ENCODE peak calls at places on chromosomes 4 and X, in seven cellular contexts. L, B, G, H, N, I and C are unnamed samples.

GRCh38 chrX:110081740-110082139 is 78.8 kb downstream of the TMEM164 start:
- DNase-seq in L (no peak), I (peak; percentile 32), G (peak; percentile 56), B (no peak), H (no peak), N (no peak), C (no peak)

GRCh38 chr4:112214397-112215264 is 17.0 kb upstream of the AP1AR start:
- DNase-seq in L (no peak), B (no peak), I (no peak), N (no peak), G (no peak), H (no peak), C (no peak)

GRCh38 chr4:4820264-4820663 is 39.2 kb upstream of the MSX1 start:
- DNase-seq in B (no peak), H (no peak), L (no peak), G (no peak), N (no peak), I (no peak), C (no peak)

GRCh38 chr4:3786196-3786869 is 20.1 kb downstream of the ADRA2C start:
- DNase-seq in G (no peak), B (no peak), L (no peak), I (peak; percentile 13), N (peak; percentile 65), H (no peak), C (peak; percentile 60)

GRCh38 chrX:53974529-53974928 is 69.7 kb downstream of the PHF8 start:
- DNase-seq in B (no peak), N (no peak), L (no peak), G (no peak), H (no peak), I (no peak), C (no peak)

GRCh38 chrX:85084770-85085393 is 81.2 kb downstream of the APOOL start:
- DNase-seq in B (no peak), N (peak; percentile 23), I (no peak), L (no peak), H (no peak), G (no peak), C (peak; percentile 78)

GRCh38 chr4:138291431-138291830 is 49.3 kb upstream of the SLC7A11 start:
- DNase-seq in B (no peak), L (no peak), H (no peak), G (no peak), N (no peak), I (no peak), C (no peak)

GRCh38 chrX:39772057-39772832 is 325.5 kb downstream of the BCOR start:
- DNase-seq in B (peak; percentile 59), G (no peak), H (no peak), N (no peak), L (peak; percentile 95), I (no peak), C (peak; percentile 24)

GRCh38 chrX:3713937-3714434 is 537 bp upstream of the PRKX start:
- DNase-seq in B (no peak), G (no peak), H (no peak), I (no peak), L (peak; percentile 55), N (peak; percentile 38), C (peak; percentile 44)

GRCh38 chrX:12919051-12919450 is 12.6 kb downstream of the TLR8 start:
- DNase-seq in I (no peak), H (no peak), N (no peak), B (no peak), L (no peak), G (no peak), C (no peak)

GRCh38 chr4:141375855-141376254 is 155.2 kb downstream of the ZNF330 start:
- DNase-seq in H (no peak), N (no peak), L (peak; percentile 44), B (no peak), G (no peak), I (peak; percentile 4), C (no peak)

GRCh38 chr4:53119685-53120084 is 246.2 kb downstream of the SCFD2 start:
- DNase-seq in L (peak; percentile 39), N (no peak), I (no peak), B (no peak), G (no peak), H (no peak), C (no peak)

GRCh38 chr4:120750152-120750525 is 172.4 kb downstream of the PRDM5 start:
- DNase-seq in G (no peak), I (no peak), N (no peak), B (no peak), H (no peak), L (no peak), C (no peak)

DNA sequence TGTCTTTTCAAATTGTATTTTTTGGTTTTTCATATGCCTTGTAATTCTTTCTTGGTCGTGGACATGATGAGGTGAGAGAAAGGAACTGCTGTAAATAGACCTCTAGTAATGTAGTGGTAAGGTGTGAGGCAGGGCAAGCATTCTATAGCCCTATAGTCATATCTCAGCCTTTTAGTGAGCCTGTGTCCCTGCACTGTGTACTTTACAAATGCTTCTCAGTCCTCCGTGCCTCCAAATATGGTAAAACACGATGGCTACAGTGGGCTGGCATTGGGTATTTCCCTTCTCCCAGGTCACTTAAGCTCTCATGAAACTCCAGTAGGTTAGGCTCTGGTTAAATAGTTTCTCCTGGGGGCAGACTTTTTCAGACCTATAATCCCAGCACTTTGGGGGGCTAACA is 57.9 kb upstream of the PLS3 start:
- DNase-seq in G (no peak), N (no peak), H (no peak), B (no peak), I (no peak), L (no peak), C (no peak)
- H3K27ac ChIP-seq in G (no peak overlapping the region), N (no peak overlapping the region), H (no peak overlapping the region), B (no peak overlapping the region), I (no peak overlapping the region), L (no peak overlapping the region), C (no peak overlapping the region)

GRCh38 chrX:95612350-95612749 is 1072.3 kb upstream of the DIAPH2 start:
- DNase-seq in H (no peak), B (no peak), G (no peak), N (no peak), I (no peak), L (no peak), C (no peak)
- H3K27ac ChIP-seq in H (no peak overlapping the region), B (no peak overlapping the region), G (no peak overlapping the region), N (no peak overlapping the region), I (no peak overlapping the region), L (no peak overlapping the region), C (no peak overlapping the region)

GRCh38 chr4:184424993-184425758 is 49.2 kb downstream of the IRF2 start:
- DNase-seq in H (no peak), B (no peak), N (no peak), L (no peak), I (no peak), G (peak; percentile 27), C (no peak)
- H3K27ac ChIP-seq in H (peak overlapping the region; percentile 1), B (no peak overlapping the region), N (no peak overlapping the region), L (no peak overlapping the region), I (peak overlapping the region; percentile 37), G (peak overlapping the region; percentile 17), C (no peak overlapping the region)

GRCh38 chr4:24794111-24794860 is 1.1 kb upstream of the SOD3 start:
- DNase-seq in N (no peak), B (no peak), H (peak; percentile 74), L (no peak), G (no peak), I (peak; percentile 32), C (no peak)
- H3K27ac ChIP-seq in N (peak overlapping the region; percentile 74), B (no peak overlapping the region), H (peak overlapping the region; percentile 83), L (no peak overlapping the region), G (peak overlapping the region; percentile 82), I (peak overlapping the region; percentile 75), C (peak overlapping the region; percentile 57)

DNA sequence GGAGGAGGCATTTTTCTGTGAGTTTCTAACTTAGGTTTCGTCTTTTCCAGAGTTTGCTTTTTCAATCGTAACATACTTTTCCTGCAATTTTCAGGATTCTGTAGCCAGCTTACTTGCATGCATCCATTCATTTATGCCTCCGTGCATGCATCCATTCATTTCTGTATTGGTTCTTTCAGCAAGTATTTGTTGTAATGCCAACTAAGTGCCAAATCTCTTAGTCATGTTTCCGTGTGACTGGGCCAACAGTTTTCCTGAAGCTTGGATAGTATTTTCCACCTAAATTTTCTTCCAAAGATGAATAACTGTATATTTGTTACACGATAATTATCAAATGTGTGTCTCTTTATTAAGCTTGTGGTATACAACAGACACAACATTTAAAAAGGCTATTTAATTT is 41.5 kb downstream of the CBLL2 start:
- DNase-seq in I (no peak), N (no peak), H (no peak), L (no peak), G (no peak), B (no peak), C (no peak)
- H3K27ac ChIP-seq in I (no peak overlapping the region), N (no peak overlapping the region), H (no peak overlapping the region), L (peak overlapping the region; percentile 50), G (no peak overlapping the region), B (no peak overlapping the region), C (no peak overlapping the region)

GRCh38 chrX:118976599-118977340 is 2.4 kb downstream of the LONRF3 start:
- DNase-seq in H (peak; percentile 68), N (peak; percentile 75), L (no peak), B (peak; percentile 13), I (peak; percentile 13), G (peak; percentile 27), C (peak; percentile 21)

GRCh38 chrX:118974908-118975671 is 672 bp downstream of the LONRF3 start:
- DNase-seq in B (peak; percentile 57), G (peak; percentile 19), L (peak; percentile 41), I (no peak), H (peak; percentile 70), N (peak; percentile 62), C (peak; percentile 21)

GRCh38 chrX:118974088-118974907 is at the start of gene LONRF3:
- DNase-seq in B (peak; percentile 66), G (peak; percentile 73), L (no peak), N (peak; percentile 80), H (peak; percentile 87), I (peak; percentile 63), C (peak; percentile 75)

GRCh38 chrX:118977424-118977823 is 3.0 kb downstream of the LONRF3 start:
- DNase-seq in I (no peak), H (no peak), B (no peak), L (no peak), G (no peak), N (no peak), C (no peak)

GRCh38 chrX:118975831-118976598 is 1.6 kb downstream of the LONRF3 start:
- DNase-seq in B (peak; percentile 71), N (peak; percentile 65), L (no peak), G (peak; percentile 70), H (peak; percentile 87), I (peak; percentile 58), C (peak; percentile 30)
- H3K27ac ChIP-seq in B (peak overlapping the region; percentile 61), N (peak overlapping the region; percentile 74), L (no peak overlapping the region), G (peak overlapping the region; percentile 67), H (peak overlapping the region; percentile 75), I (no peak overlapping the region), C (peak overlapping the region; percentile 73)

GRCh38 chrX:107398115-107398514 is 51.3 kb upstream of the FRMPD3 start:
- DNase-seq in G (no peak), B (no peak), H (no peak), L (no peak), N (no peak), I (no peak), C (no peak)

DNA sequence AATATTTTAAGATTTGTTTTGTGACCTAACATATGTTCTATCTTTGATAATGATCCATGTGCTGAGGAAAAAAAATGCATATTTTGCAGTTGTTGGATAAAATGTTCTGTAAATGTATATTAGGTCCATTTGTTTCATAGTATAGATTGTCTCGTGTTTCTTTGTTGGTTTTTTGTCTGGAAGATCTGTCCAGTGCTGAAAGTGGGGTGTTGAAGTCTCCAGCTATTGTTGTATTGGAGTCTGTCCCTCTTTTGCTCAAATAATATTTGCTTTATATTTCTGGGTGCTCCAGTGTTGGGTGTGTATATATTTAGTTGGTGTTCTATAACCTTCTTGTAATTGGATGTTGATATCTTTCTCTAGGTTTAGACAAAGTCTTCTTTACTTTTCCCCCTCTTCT is 53.2 kb upstream of the FRMPD3 start:
- DNase-seq in N (no peak), G (no peak), B (no peak), L (no peak), H (no peak), I (no peak), C (no peak)
- H3K27ac ChIP-seq in N (no peak overlapping the region), G (no peak overlapping the region), B (no peak overlapping the region), L (no peak overlapping the region), H (no peak overlapping the region), I (no peak overlapping the region), C (no peak overlapping the region)

GRCh38 chr4:185656467-185656890 is 121.2 kb upstream of the PDLIM3 start:
- DNase-seq in B (no peak), L (peak; percentile 55), I (peak; percentile 47), H (no peak), G (peak; percentile 47), N (no peak), C (no peak)
- H3K27ac ChIP-seq in B (no peak overlapping the region), L (no peak overlapping the region), I (peak overlapping the region; percentile 56), H (peak overlapping the region; percentile 56), G (peak overlapping the region; percentile 86), N (peak overlapping the region; percentile 13), C (peak overlapping the region; percentile 30)